ENCODE peak calls at places on chromosomes 7 and 10, in nine cellular contexts. One of them, this sample, is unnamed.

GRCh38 chr10:112687647-112688046 is 240.6 kb downstream of the VTI1A start:
- DNase-seq in H9: no peak
- DNase-seq in CD4-positive, alpha-beta memory T cell: no peak
- DNase-seq in Peyer's patch: no peak
- DNase-seq in PC-3: peak; percentile 54
- DNase-seq in astrocyte: peak; percentile 18
- DNase-seq in psoas muscle: no peak
- DNase-seq in A673: peak; percentile 7
- DNase-seq in AG04450: no peak
- DNase-seq in this sample: no peak

GRCh38 chr7:130648580-130648979 is 20.0 kb downstream of the COPG2 start:
- DNase-seq in H9: no peak
- DNase-seq in CD4-positive, alpha-beta memory T cell: no peak
- DNase-seq in Peyer's patch: no peak
- DNase-seq in PC-3: no peak
- DNase-seq in astrocyte: no peak
- DNase-seq in psoas muscle: no peak
- DNase-seq in A673: no peak
- DNase-seq in AG04450: no peak
- DNase-seq in this sample: no peak

GRCh38 chr7:114645451-114645850 is 230.8 kb downstream of the FOXP2 start:
- DNase-seq in H9: no peak
- DNase-seq in CD4-positive, alpha-beta memory T cell: peak; percentile 0
- DNase-seq in Peyer's patch: no peak
- DNase-seq in PC-3: no peak
- DNase-seq in astrocyte: no peak
- DNase-seq in psoas muscle: no peak
- DNase-seq in A673: no peak
- DNase-seq in AG04450: no peak
- DNase-seq in this sample: no peak

GRCh38 chr10:123926401-123927264 is 35.0 kb upstream of the CPXM2 start:
- DNase-seq in H9: no peak
- DNase-seq in CD4-positive, alpha-beta memory T cell: no peak
- DNase-seq in Peyer's patch: no peak
- DNase-seq in PC-3: no peak
- DNase-seq in astrocyte: no peak
- DNase-seq in psoas muscle: no peak
- DNase-seq in A673: peak; percentile 10
- DNase-seq in AG04450: no peak
- DNase-seq in this sample: no peak

GRCh38 chr7:9091282-9091681 is 657.9 kb downstream of the NXPH1 start:
- DNase-seq in H9: no peak
- DNase-seq in CD4-positive, alpha-beta memory T cell: no peak
- DNase-seq in Peyer's patch: no peak
- DNase-seq in PC-3: peak; percentile 40
- DNase-seq in astrocyte: no peak
- DNase-seq in psoas muscle: no peak
- DNase-seq in A673: no peak
- DNase-seq in AG04450: no peak
- DNase-seq in this sample: no peak

GRCh38 chr7:128931186-128931798 is 6.4 kb upstream of the IRF5 start:
- DNase-seq in H9: no peak
- DNase-seq in CD4-positive, alpha-beta memory T cell: no peak
- DNase-seq in Peyer's patch: peak; percentile 42
- DNase-seq in PC-3: no peak
- DNase-seq in astrocyte: no peak
- DNase-seq in psoas muscle: no peak
- DNase-seq in A673: no peak
- DNase-seq in AG04450: no peak
- DNase-seq in this sample: no peak

GRCh38 chr10:88118769-88119559 is 255.5 kb downstream of the PTEN start:
- DNase-seq in H9: no peak
- DNase-seq in CD4-positive, alpha-beta memory T cell: no peak
- DNase-seq in Peyer's patch: no peak
- DNase-seq in PC-3: no peak
- DNase-seq in astrocyte: no peak
- DNase-seq in psoas muscle: no peak
- DNase-seq in A673: no peak
- DNase-seq in AG04450: no peak
- DNase-seq in this sample: no peak

GRCh38 chr10:120941468-120941867 is 90.3 kb downstream of the WDR11 start:
- DNase-seq in H9: no peak
- DNase-seq in CD4-positive, alpha-beta memory T cell: no peak
- DNase-seq in Peyer's patch: no peak
- DNase-seq in PC-3: peak; percentile 57
- DNase-seq in astrocyte: no peak
- DNase-seq in psoas muscle: no peak
- DNase-seq in A673: no peak
- DNase-seq in AG04450: no peak
- DNase-seq in this sample: no peak

DNA sequence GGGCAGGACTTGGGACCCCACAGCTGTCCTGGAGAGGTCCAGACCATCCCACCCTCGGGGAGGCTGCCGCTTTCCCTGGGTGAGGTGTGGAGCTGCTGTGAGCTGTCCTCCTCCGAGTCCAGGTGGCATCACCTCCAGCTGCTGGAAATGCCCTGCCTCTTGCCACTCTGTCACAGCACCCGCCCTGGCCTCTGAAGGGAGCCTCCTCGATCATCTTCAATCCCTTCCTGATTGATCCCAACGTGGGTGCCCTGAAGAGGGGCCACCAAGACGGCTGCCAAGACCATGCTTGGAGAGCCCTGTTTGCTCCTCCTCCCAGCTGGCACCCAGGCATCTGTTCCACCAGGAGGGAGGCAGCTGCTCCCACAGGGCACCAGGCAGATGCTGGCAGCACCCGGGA is 4.6 kb downstream of the C10orf105 start:
- DNase-seq in H9: no peak
- DNase-seq in CD4-positive, alpha-beta memory T cell: no peak
- DNase-seq in Peyer's patch: no peak
- DNase-seq in PC-3: no peak
- DNase-seq in astrocyte: no peak
- DNase-seq in psoas muscle: no peak
- DNase-seq in A673: no peak
- DNase-seq in AG04450: no peak
- DNase-seq in this sample: no peak
- H3K27ac ChIP-seq in H9: no peak overlapping the region
- H3K27ac ChIP-seq in CD4-positive, alpha-beta memory T cell: peak overlapping the region; percentile 69
- H3K27ac ChIP-seq in Peyer's patch: peak overlapping the region; percentile 67
- H3K27ac ChIP-seq in PC-3: no peak overlapping the region
- H3K27ac ChIP-seq in astrocyte: no peak overlapping the region
- H3K27ac ChIP-seq in psoas muscle: no peak overlapping the region
- H3K27ac ChIP-seq in A673: no peak overlapping the region
- H3K27ac ChIP-seq in AG04450: no peak overlapping the region
- H3K27ac ChIP-seq in this sample: no peak overlapping the region

GRCh38 chr10:74024600-74024999 is 26.7 kb downstream of the VCL start:
- DNase-seq in H9: no peak
- DNase-seq in CD4-positive, alpha-beta memory T cell: no peak
- DNase-seq in Peyer's patch: no peak
- DNase-seq in PC-3: peak; percentile 69
- DNase-seq in astrocyte: no peak
- DNase-seq in psoas muscle: no peak
- DNase-seq in A673: no peak
- DNase-seq in AG04450: no peak
- DNase-seq in this sample: no peak

GRCh38 chr10:74018241-74018640 is 20.3 kb downstream of the VCL start:
- DNase-seq in H9: no peak
- DNase-seq in CD4-positive, alpha-beta memory T cell: no peak
- DNase-seq in Peyer's patch: peak; percentile 53
- DNase-seq in PC-3: no peak
- DNase-seq in astrocyte: no peak
- DNase-seq in psoas muscle: no peak
- DNase-seq in A673: no peak
- DNase-seq in AG04450: no peak
- DNase-seq in this sample: no peak

GRCh38 chr10:74022941-74023629 is 25.2 kb downstream of the VCL start:
- DNase-seq in H9: no peak
- DNase-seq in CD4-positive, alpha-beta memory T cell: no peak
- DNase-seq in Peyer's patch: no peak
- DNase-seq in PC-3: no peak
- DNase-seq in astrocyte: no peak
- DNase-seq in psoas muscle: no peak
- DNase-seq in A673: no peak
- DNase-seq in AG04450: no peak
- DNase-seq in this sample: no peak

GRCh38 chr10:74025380-74025978 is 27.6 kb downstream of the VCL start:
- DNase-seq in H9: no peak
- DNase-seq in CD4-positive, alpha-beta memory T cell: no peak
- DNase-seq in Peyer's patch: no peak
- DNase-seq in PC-3: no peak
- DNase-seq in astrocyte: no peak
- DNase-seq in psoas muscle: no peak
- DNase-seq in A673: no peak
- DNase-seq in AG04450: no peak
- DNase-seq in this sample: no peak

DNA sequence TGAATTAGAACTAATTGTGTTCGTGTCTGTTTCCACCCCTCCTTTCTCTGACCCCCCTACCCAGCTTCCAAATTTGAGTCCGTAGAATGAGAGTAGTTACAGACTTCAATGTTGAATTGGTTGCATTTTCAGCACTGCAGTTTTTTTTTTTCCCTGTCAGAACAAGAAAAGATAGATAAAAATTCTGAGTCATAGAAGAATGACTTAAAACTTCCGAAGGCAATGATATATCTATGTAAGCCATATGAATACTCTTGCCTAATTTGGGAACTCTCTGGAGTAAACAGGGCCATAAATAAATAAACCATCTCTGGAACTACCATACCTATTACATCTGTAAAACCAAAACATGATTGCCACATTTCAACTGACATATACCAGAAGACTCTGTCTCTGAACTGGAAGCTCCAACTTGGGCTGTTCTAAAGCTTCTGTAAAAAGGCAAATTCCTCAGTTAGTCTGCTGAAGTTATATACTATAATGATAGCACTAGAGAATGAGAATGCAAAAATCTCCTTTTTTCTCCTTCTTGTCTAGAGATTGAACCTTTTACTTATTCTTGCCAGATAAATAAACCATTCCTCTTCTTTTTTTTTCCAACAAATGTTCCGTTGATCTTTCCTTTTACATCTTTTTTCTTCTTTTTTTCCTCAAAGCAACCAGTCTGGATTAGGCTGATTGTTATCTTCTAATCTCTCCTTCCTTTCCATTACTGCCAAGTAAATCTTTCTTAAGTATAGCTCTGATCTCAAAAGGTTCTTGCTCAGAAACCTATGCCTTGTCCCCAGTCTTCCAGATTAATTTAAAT is 23.5 kb downstream of the VCL start:
- DNase-seq in H9: no peak
- DNase-seq in CD4-positive, alpha-beta memory T cell: no peak
- DNase-seq in Peyer's patch: no peak
- DNase-seq in PC-3: peak; percentile 89
- DNase-seq in astrocyte: peak; percentile 65
- DNase-seq in psoas muscle: no peak
- DNase-seq in A673: peak; percentile 32
- DNase-seq in AG04450: peak; percentile 74
- DNase-seq in this sample: no peak
- H3K27ac ChIP-seq in H9: no peak overlapping the region
- H3K27ac ChIP-seq in CD4-positive, alpha-beta memory T cell: no peak overlapping the region
- H3K27ac ChIP-seq in Peyer's patch: no peak overlapping the region
- H3K27ac ChIP-seq in PC-3: peak overlapping the region; percentile 14
- H3K27ac ChIP-seq in astrocyte: peak overlapping the region; percentile 43
- H3K27ac ChIP-seq in psoas muscle: peak overlapping the region; percentile 71
- H3K27ac ChIP-seq in A673: peak overlapping the region; percentile 74
- H3K27ac ChIP-seq in AG04450: peak overlapping the region; percentile 81
- H3K27ac ChIP-seq in this sample: peak overlapping the region; percentile 21

GRCh38 chr10:99975942-99976809 is 33.6 kb downstream of the DNMBP start:
- DNase-seq in H9: no peak
- DNase-seq in CD4-positive, alpha-beta memory T cell: no peak
- DNase-seq in Peyer's patch: no peak
- DNase-seq in PC-3: no peak
- DNase-seq in astrocyte: peak; percentile 53
- DNase-seq in psoas muscle: no peak
- DNase-seq in A673: peak; percentile 69
- DNase-seq in AG04450: no peak
- DNase-seq in this sample: no peak

GRCh38 chr10:99979066-99979685 is 30.6 kb downstream of the DNMBP start:
- DNase-seq in H9: no peak
- DNase-seq in CD4-positive, alpha-beta memory T cell: no peak
- DNase-seq in Peyer's patch: no peak
- DNase-seq in PC-3: no peak
- DNase-seq in astrocyte: no peak
- DNase-seq in psoas muscle: no peak
- DNase-seq in A673: peak; percentile 34
- DNase-seq in AG04450: no peak
- DNase-seq in this sample: no peak

GRCh38 chr10:99976886-99977391 is 32.8 kb downstream of the DNMBP start:
- DNase-seq in H9: no peak
- DNase-seq in CD4-positive, alpha-beta memory T cell: no peak
- DNase-seq in Peyer's patch: no peak
- DNase-seq in PC-3: peak; percentile 86
- DNase-seq in astrocyte: peak; percentile 99
- DNase-seq in psoas muscle: no peak
- DNase-seq in A673: peak; percentile 67
- DNase-seq in AG04450: peak; percentile 78
- DNase-seq in this sample: peak; percentile 90

GRCh38 chr10:99975106-99975829 is 34.5 kb downstream of the DNMBP start:
- DNase-seq in H9: no peak
- DNase-seq in CD4-positive, alpha-beta memory T cell: no peak
- DNase-seq in Peyer's patch: no peak
- DNase-seq in PC-3: no peak
- DNase-seq in astrocyte: no peak
- DNase-seq in psoas muscle: no peak
- DNase-seq in A673: no peak
- DNase-seq in AG04450: no peak
- DNase-seq in this sample: no peak

DNA sequence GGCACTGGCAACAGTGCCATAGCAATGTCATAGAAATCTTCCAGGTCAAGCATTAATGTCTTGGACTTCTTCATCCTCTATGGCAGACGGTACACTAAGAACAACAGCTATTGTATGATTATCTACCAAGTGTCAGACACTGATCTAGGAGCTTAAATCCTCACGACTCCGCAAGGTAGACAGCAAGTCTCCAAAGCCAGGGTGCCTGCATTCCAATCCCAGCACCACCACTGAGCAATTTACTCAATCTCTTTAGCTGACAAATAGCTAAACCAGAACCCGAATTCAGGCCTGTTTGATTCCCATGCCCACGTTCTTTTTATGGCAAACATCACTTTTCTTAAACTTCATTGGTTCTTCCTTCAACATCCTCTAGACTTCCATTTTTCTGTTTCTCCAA is 31.8 kb downstream of the DNMBP start:
- DNase-seq in H9: no peak
- DNase-seq in CD4-positive, alpha-beta memory T cell: no peak
- DNase-seq in Peyer's patch: no peak
- DNase-seq in PC-3: no peak
- DNase-seq in astrocyte: peak; percentile 29
- DNase-seq in psoas muscle: no peak
- DNase-seq in A673: peak; percentile 29
- DNase-seq in AG04450: no peak
- DNase-seq in this sample: no peak
- H3K27ac ChIP-seq in H9: no peak overlapping the region
- H3K27ac ChIP-seq in CD4-positive, alpha-beta memory T cell: no peak overlapping the region
- H3K27ac ChIP-seq in Peyer's patch: no peak overlapping the region
- H3K27ac ChIP-seq in PC-3: peak overlapping the region; percentile 79
- H3K27ac ChIP-seq in astrocyte: peak overlapping the region; percentile 86
- H3K27ac ChIP-seq in psoas muscle: no peak overlapping the region
- H3K27ac ChIP-seq in A673: peak overlapping the region; percentile 84
- H3K27ac ChIP-seq in AG04450: no peak overlapping the region
- H3K27ac ChIP-seq in this sample: peak overlapping the region; percentile 87

GRCh38 chr10:29480281-29480954 is 154.4 kb downstream of the SVIL start:
- DNase-seq in H9: no peak
- DNase-seq in CD4-positive, alpha-beta memory T cell: no peak
- DNase-seq in Peyer's patch: no peak
- DNase-seq in PC-3: no peak
- DNase-seq in astrocyte: no peak
- DNase-seq in psoas muscle: no peak
- DNase-seq in A673: no peak
- DNase-seq in AG04450: no peak
- DNase-seq in this sample: no peak

GRCh38 chr10:29479081-29479917 is 155.5 kb downstream of the SVIL start:
- DNase-seq in H9: no peak
- DNase-seq in CD4-positive, alpha-beta memory T cell: no peak
- DNase-seq in Peyer's patch: no peak
- DNase-seq in PC-3: no peak
- DNase-seq in astrocyte: peak; percentile 42
- DNase-seq in psoas muscle: no peak
- DNase-seq in A673: no peak
- DNase-seq in AG04450: no peak
- DNase-seq in this sample: peak; percentile 62

GRCh38 chr10:29486466-29486865 is 148.3 kb downstream of the SVIL start:
- DNase-seq in H9: no peak
- DNase-seq in CD4-positive, alpha-beta memory T cell: no peak
- DNase-seq in Peyer's patch: no peak
- DNase-seq in PC-3: no peak
- DNase-seq in astrocyte: no peak
- DNase-seq in psoas muscle: no peak
- DNase-seq in A673: no peak
- DNase-seq in AG04450: no peak
- DNase-seq in this sample: no peak

GRCh38 chr10:29482591-29483421 is 152.0 kb downstream of the SVIL start:
- DNase-seq in H9: peak; percentile 74
- DNase-seq in CD4-positive, alpha-beta memory T cell: no peak
- DNase-seq in Peyer's patch: no peak
- DNase-seq in PC-3: no peak
- DNase-seq in astrocyte: peak; percentile 73
- DNase-seq in psoas muscle: no peak
- DNase-seq in A673: peak; percentile 93
- DNase-seq in AG04450: no peak
- DNase-seq in this sample: no peak

DNA sequence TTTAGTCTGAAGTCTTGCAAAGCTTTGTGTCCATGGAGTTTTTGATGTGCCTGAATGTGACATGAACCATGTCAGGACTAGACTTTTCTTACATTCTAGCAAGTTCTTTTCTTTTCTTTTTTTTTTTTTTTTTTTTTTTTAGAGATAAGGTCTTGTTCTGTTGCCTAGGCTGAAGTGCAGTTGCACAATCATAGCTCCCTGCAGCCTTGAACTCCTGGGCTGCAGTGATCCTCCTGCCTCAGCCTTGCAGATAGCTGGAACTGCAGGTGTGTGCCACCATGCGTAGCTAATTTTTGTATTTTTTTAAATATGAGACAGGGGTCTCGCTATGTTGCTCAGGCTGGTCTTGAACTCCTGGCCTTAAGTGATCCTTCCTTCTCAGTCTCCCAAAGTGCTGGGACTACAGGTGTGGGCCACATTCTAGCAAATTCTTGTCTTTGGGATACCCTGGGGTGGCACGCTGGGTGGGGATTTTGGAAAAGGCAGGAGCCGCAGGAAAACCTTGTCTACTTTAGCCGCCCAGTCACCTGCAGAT is 152.8 kb downstream of the SVIL start:
- DNase-seq in H9: no peak
- DNase-seq in CD4-positive, alpha-beta memory T cell: no peak
- DNase-seq in Peyer's patch: no peak
- DNase-seq in PC-3: no peak
- DNase-seq in astrocyte: no peak
- DNase-seq in psoas muscle: no peak
- DNase-seq in A673: no peak
- DNase-seq in AG04450: no peak
- DNase-seq in this sample: no peak
- H3K27ac ChIP-seq in H9: no peak overlapping the region
- H3K27ac ChIP-seq in CD4-positive, alpha-beta memory T cell: no peak overlapping the region
- H3K27ac ChIP-seq in Peyer's patch: no peak overlapping the region
- H3K27ac ChIP-seq in PC-3: no peak overlapping the region
- H3K27ac ChIP-seq in astrocyte: no peak overlapping the region
- H3K27ac ChIP-seq in psoas muscle: peak overlapping the region; percentile 63
- H3K27ac ChIP-seq in A673: peak overlapping the region; percentile 98
- H3K27ac ChIP-seq in AG04450: no peak overlapping the region
- H3K27ac ChIP-seq in this sample: no peak overlapping the region